ENCODE peak calls at places on chromosomes 16 and 17, in nine cellular contexts. H, I, R, W, L, Q, O, D and P are unnamed samples.

GRCh38 chr17:58403312-58403711 is 14.0 kb downstream of the RNF43 start:
- DNase-seq in H (no peak), I (no peak), R (no peak), W (no peak), L (no peak), Q (no peak), O (no peak), D (no peak), P (no peak)

GRCh38 chr17:21171970-21172510 is 41.9 kb downstream of the TMEM11 start:
- DNase-seq in H (no peak), I (no peak), R (no peak), W (no peak), L (peak), Q (no peak), O (no peak), D (no peak), P (no peak)

GRCh38 chr17:79400989-79401703 is 209.7 kb downstream of the RBFOX3 start:
- DNase-seq in H (peak), I (peak), R (peak), W (peak), L (peak), Q (peak), O (peak), D (peak), P (peak)

GRCh38 chr17:49252148-49252682 is 21.6 kb upstream of the PHOSPHO1 start:
- DNase-seq in H (no peak), I (peak), R (no peak), W (no peak), L (no peak), Q (no peak), O (no peak), D (no peak), P (no peak)

GRCh38 chr17:52147872-52148271 is 10.6 kb downstream of the CA10 start:
- DNase-seq in H (peak), I (no peak), R (no peak), W (no peak), L (no peak), Q (no peak), O (no peak), D (no peak), P (no peak)

GRCh38 chr17:39536468-39536867 is 71.3 kb downstream of the NEUROD2 start:
- DNase-seq in H (no peak), I (no peak), R (no peak), W (no peak), L (no peak), Q (no peak), O (no peak), D (no peak), P (no peak)

GRCh38 chr17:69588739-69589334 is 174.3 kb downstream of the MAP2K6 start:
- DNase-seq in H (no peak), I (no peak), R (no peak), W (no peak), L (no peak), Q (no peak), O (no peak), D (no peak), P (no peak)

GRCh38 chr17:80789356-80789902 is 202.2 kb upstream of the CHMP6 start:
- DNase-seq in H (peak), I (peak), R (peak), W (no peak), L (no peak), Q (peak), O (no peak), D (no peak), P (peak)

GRCh38 chr17:44223574-44224046 is 4.1 kb upstream of the UBTF start:
- DNase-seq in H (no peak), I (no peak), R (peak), W (no peak), L (no peak), Q (no peak), O (peak), D (no peak), P (no peak)

GRCh38 chr16:4682616-4683254 is 10.6 kb upstream of the NUDT16L1 start:
- DNase-seq in H (no peak), I (no peak), R (no peak), W (no peak), L (no peak), Q (no peak), O (no peak), D (no peak), P (no peak)

GRCh38 chr16:23389201-23389600 is 63.8 kb downstream of the COG7 start:
- DNase-seq in H (no peak), I (no peak), R (no peak), W (no peak), L (no peak), Q (no peak), O (no peak), D (no peak), P (no peak)

GRCh38 chr16:57310801-57311200 is 26.3 kb upstream of the PLLP start:
- DNase-seq in H (no peak), I (no peak), R (no peak), W (no peak), L (no peak), Q (no peak), O (no peak), D (no peak), P (no peak)

GRCh38 chr16:66041907-66042306 is 324.6 kb upstream of the CDH5 start:
- DNase-seq in H (no peak), I (no peak), R (no peak), W (no peak), L (no peak), Q (no peak), O (no peak), D (no peak), P (no peak)

GRCh38 chr17:78899361-78900260 is 3.4 kb downstream of the CEP295NL start:
- DNase-seq in H (no peak), I (no peak), R (no peak), W (peak), L (no peak), Q (no peak), O (no peak), D (no peak), P (no peak)